ENCODE peak calls at places on chromosomes 7 and 10, in six cellular contexts. One of them, this sample, is unnamed. For H3K4me1, the result is how much of the 10 kb centered on the place peaks cover.

GRCh38 chr7:48177271-48177670 is 6.0 kb downstream of the ABCA13 start:
- DNase-seq in endothelial cell of umbilical vein: no peak
- DNase-seq in GM23338: no peak
- DNase-seq in PC-9: no peak
- DNase-seq in HepG2: no peak
- DNase-seq in astrocyte: no peak
- DNase-seq in this sample: no peak

GRCh38 chr10:118701529-118702323 is 53.0 kb downstream of the CACUL1 start:
- DNase-seq in endothelial cell of umbilical vein: no peak
- DNase-seq in GM23338: peak
- DNase-seq in PC-9: no peak
- DNase-seq in HepG2: no peak
- DNase-seq in astrocyte: peak
- DNase-seq in this sample: no peak

GRCh38 chr7:157524731-157525130 is 187.9 kb downstream of the DNAJB6 start:
- DNase-seq in endothelial cell of umbilical vein: no peak
- DNase-seq in GM23338: no peak
- DNase-seq in PC-9: no peak
- DNase-seq in HepG2: no peak
- DNase-seq in astrocyte: no peak
- DNase-seq in this sample: no peak

GRCh38 chr7:132907380-132907940 is 174.4 kb downstream of the CHCHD3 start:
- DNase-seq in endothelial cell of umbilical vein: no peak
- DNase-seq in GM23338: peak
- DNase-seq in PC-9: no peak
- DNase-seq in HepG2: no peak
- DNase-seq in astrocyte: no peak
- DNase-seq in this sample: no peak

GRCh38 chr10:103053659-103054581 is 135.8 kb downstream of the CNNM2 start:
- DNase-seq in endothelial cell of umbilical vein: peak
- DNase-seq in GM23338: peak
- DNase-seq in PC-9: no peak
- DNase-seq in HepG2: peak
- DNase-seq in astrocyte: peak
- DNase-seq in this sample: no peak

GRCh38 chr7:37921340-37921805 is 933 bp downstream of the EPDR1 start:
- DNase-seq in endothelial cell of umbilical vein: no peak
- DNase-seq in GM23338: peak
- DNase-seq in PC-9: no peak
- DNase-seq in HepG2: peak
- DNase-seq in astrocyte: peak
- DNase-seq in this sample: peak

GRCh38 chr7:253491-254336 is 36.3 kb upstream of the FOXL3 start:
- DNase-seq in endothelial cell of umbilical vein: no peak
- DNase-seq in GM23338: no peak
- DNase-seq in PC-9: no peak
- DNase-seq in HepG2: no peak
- DNase-seq in astrocyte: no peak
- DNase-seq in this sample: peak

GRCh38 chr7:111401516-111401915 is 160.8 kb downstream of the IMMP2L start:
- DNase-seq in endothelial cell of umbilical vein: no peak
- DNase-seq in GM23338: no peak
- DNase-seq in PC-9: no peak
- DNase-seq in HepG2: no peak
- DNase-seq in astrocyte: peak
- DNase-seq in this sample: no peak

GRCh38 chr10:110498087-110498981 is 627 bp downstream of the DUSP5 start:
- DNase-seq in endothelial cell of umbilical vein: peak
- DNase-seq in GM23338: peak
- DNase-seq in PC-9: peak
- DNase-seq in HepG2: no peak
- DNase-seq in astrocyte: peak
- DNase-seq in this sample: peak

GRCh38 chr7:126411032-126411820 is 841.5 kb downstream of the GRM8 start:
- DNase-seq in endothelial cell of umbilical vein: no peak
- DNase-seq in GM23338: no peak
- DNase-seq in PC-9: no peak
- DNase-seq in HepG2: no peak
- DNase-seq in astrocyte: no peak
- DNase-seq in this sample: no peak
- H3K4me1 ChIP-seq in endothelial cell of umbilical vein: under half
- H3K4me1 ChIP-seq in GM23338: under half
- H3K4me1 ChIP-seq in PC-9: under half
- H3K4me1 ChIP-seq in HepG2: under half
- H3K4me1 ChIP-seq in astrocyte: under half
- H3K4me1 ChIP-seq in this sample: under half

GRCh38 chr7:2106506-2106905 is 126.2 kb downstream of the MAD1L1 start:
- DNase-seq in endothelial cell of umbilical vein: no peak
- DNase-seq in GM23338: no peak
- DNase-seq in PC-9: no peak
- DNase-seq in HepG2: no peak
- DNase-seq in astrocyte: no peak
- DNase-seq in this sample: no peak

GRCh38 chr7:2106920-2107319 is 125.8 kb downstream of the MAD1L1 start:
- DNase-seq in endothelial cell of umbilical vein: peak
- DNase-seq in GM23338: no peak
- DNase-seq in PC-9: no peak
- DNase-seq in HepG2: no peak
- DNase-seq in astrocyte: peak
- DNase-seq in this sample: peak

GRCh38 chr7:2105280-2105679 is 127.5 kb downstream of the MAD1L1 start:
- DNase-seq in endothelial cell of umbilical vein: no peak
- DNase-seq in GM23338: no peak
- DNase-seq in PC-9: no peak
- DNase-seq in HepG2: no peak
- DNase-seq in astrocyte: no peak
- DNase-seq in this sample: no peak

GRCh38 chr7:2104716-2105115 is 128.0 kb downstream of the MAD1L1 start:
- DNase-seq in endothelial cell of umbilical vein: no peak
- DNase-seq in GM23338: no peak
- DNase-seq in PC-9: no peak
- DNase-seq in HepG2: no peak
- DNase-seq in astrocyte: no peak
- DNase-seq in this sample: no peak

DNA sequence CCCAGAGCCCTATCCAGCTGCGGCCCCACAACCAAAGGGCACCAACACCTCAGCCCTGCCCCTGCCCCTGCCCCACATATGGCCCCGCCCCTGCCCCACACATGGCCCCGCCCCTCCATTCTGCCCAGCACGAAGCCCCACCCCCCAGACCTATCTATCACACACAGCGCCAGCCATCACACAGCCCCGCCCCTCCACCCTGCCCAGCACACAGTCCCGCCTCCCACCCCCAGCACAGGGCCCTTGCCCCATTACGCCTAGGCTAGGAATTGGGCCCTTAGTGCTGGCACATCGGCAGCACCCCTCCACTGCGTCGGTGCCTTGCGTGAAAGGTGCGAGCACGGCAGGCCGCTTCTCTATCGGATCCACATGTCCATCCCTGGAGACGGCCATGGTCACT is 126.8 kb downstream of the MAD1L1 start:
- DNase-seq in endothelial cell of umbilical vein: no peak
- DNase-seq in GM23338: peak
- DNase-seq in PC-9: no peak
- DNase-seq in HepG2: no peak
- DNase-seq in astrocyte: no peak
- DNase-seq in this sample: no peak
- TF ChIP-seq CTCF in endothelial cell of umbilical vein: no peak
- TF ChIP-seq CTCF in GM23338: no peak
- TF ChIP-seq CTCF in PC-9: no peak
- TF ChIP-seq CTCF in HepG2: no peak
- TF ChIP-seq CTCF in astrocyte: no peak
- TF ChIP-seq CTCF in this sample: no peak

GRCh38 chr7:150631866-150632864 is at the start of gene GIMAP6:
- DNase-seq in endothelial cell of umbilical vein: peak
- DNase-seq in GM23338: no peak
- DNase-seq in PC-9: no peak
- DNase-seq in HepG2: no peak
- DNase-seq in astrocyte: no peak
- DNase-seq in this sample: peak
- H3K4me2 ChIP-seq in endothelial cell of umbilical vein: peak
- H3K4me2 ChIP-seq in GM23338: no peak
- H3K4me2 ChIP-seq in PC-9: no peak
- H3K4me2 ChIP-seq in HepG2: no peak
- H3K4me2 ChIP-seq in astrocyte: no peak
- H3K4me2 ChIP-seq in this sample: no peak

GRCh38 chr10:80167471-80167870 is 34.9 kb downstream of the PLAC9 start:
- DNase-seq in endothelial cell of umbilical vein: no peak
- DNase-seq in GM23338: no peak
- DNase-seq in PC-9: no peak
- DNase-seq in HepG2: no peak
- DNase-seq in astrocyte: no peak
- DNase-seq in this sample: no peak

GRCh38 chr10:80168679-80169380 is 36.3 kb downstream of the PLAC9 start:
- DNase-seq in endothelial cell of umbilical vein: no peak
- DNase-seq in GM23338: peak
- DNase-seq in PC-9: no peak
- DNase-seq in HepG2: no peak
- DNase-seq in astrocyte: no peak
- DNase-seq in this sample: no peak

GRCh38 chr10:80166581-80167470 is 34.3 kb downstream of the PLAC9 start:
- DNase-seq in endothelial cell of umbilical vein: no peak
- DNase-seq in GM23338: no peak
- DNase-seq in PC-9: no peak
- DNase-seq in HepG2: no peak
- DNase-seq in astrocyte: no peak
- DNase-seq in this sample: no peak

GRCh38 chr10:80170026-80170425 is 35.3 kb downstream of the ANXA11 start:
- DNase-seq in endothelial cell of umbilical vein: no peak
- DNase-seq in GM23338: no peak
- DNase-seq in PC-9: no peak
- DNase-seq in HepG2: no peak
- DNase-seq in astrocyte: no peak
- DNase-seq in this sample: no peak

GRCh38 chr10:80168111-80168511 is 35.6 kb downstream of the PLAC9 start:
- DNase-seq in endothelial cell of umbilical vein: no peak
- DNase-seq in GM23338: no peak
- DNase-seq in PC-9: no peak
- DNase-seq in HepG2: no peak
- DNase-seq in astrocyte: no peak
- DNase-seq in this sample: no peak
- H3K4me1 ChIP-seq in endothelial cell of umbilical vein: under half
- H3K4me1 ChIP-seq in GM23338: under half
- H3K4me1 ChIP-seq in PC-9: half or more
- H3K4me1 ChIP-seq in HepG2: under half
- H3K4me1 ChIP-seq in astrocyte: under half
- H3K4me1 ChIP-seq in this sample: under half

GRCh38 chr10:35224045-35224740 is 97.5 kb downstream of the CREM start:
- DNase-seq in endothelial cell of umbilical vein: no peak
- DNase-seq in GM23338: peak
- DNase-seq in PC-9: no peak
- DNase-seq in HepG2: no peak
- DNase-seq in astrocyte: no peak
- DNase-seq in this sample: no peak

GRCh38 chr10:35225204-35225603 is 98.6 kb downstream of the CREM start:
- DNase-seq in endothelial cell of umbilical vein: peak
- DNase-seq in GM23338: no peak
- DNase-seq in PC-9: no peak
- DNase-seq in HepG2: no peak
- DNase-seq in astrocyte: no peak
- DNase-seq in this sample: no peak

GRCh38 chr10:35231646-35232045 is 104.7 kb upstream of the CCNY start:
- DNase-seq in endothelial cell of umbilical vein: no peak
- DNase-seq in GM23338: no peak
- DNase-seq in PC-9: no peak
- DNase-seq in HepG2: no peak
- DNase-seq in astrocyte: no peak
- DNase-seq in this sample: no peak

GRCh38 chr10:35226507-35226906 is 99.9 kb downstream of the CREM start:
- DNase-seq in endothelial cell of umbilical vein: no peak
- DNase-seq in GM23338: no peak
- DNase-seq in PC-9: no peak
- DNase-seq in HepG2: no peak
- DNase-seq in astrocyte: no peak
- DNase-seq in this sample: no peak

DNA sequence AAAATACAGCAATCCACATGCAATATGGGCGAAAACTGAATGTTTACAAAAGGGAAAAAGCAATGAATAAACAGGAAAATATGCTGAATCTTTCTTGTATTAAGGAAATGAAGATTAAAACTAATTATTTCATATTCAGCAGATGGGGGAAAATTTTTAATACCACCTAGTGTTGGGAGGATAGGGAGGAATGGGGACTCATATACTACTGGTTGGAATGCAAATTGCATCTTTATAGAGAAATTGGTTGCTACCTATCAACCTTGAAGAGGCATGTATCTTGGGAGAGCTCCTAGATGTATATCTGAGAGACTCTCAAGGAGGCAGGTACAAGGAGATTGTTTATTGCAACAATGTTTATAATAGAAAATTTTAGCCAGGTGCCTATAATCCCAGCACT is 101.4 kb downstream of the CREM start:
- DNase-seq in endothelial cell of umbilical vein: no peak
- DNase-seq in GM23338: peak
- DNase-seq in PC-9: no peak
- DNase-seq in HepG2: no peak
- DNase-seq in astrocyte: no peak
- DNase-seq in this sample: no peak
- TF ChIP-seq CTCF in endothelial cell of umbilical vein: no peak
- TF ChIP-seq CTCF in GM23338: no peak
- TF ChIP-seq CTCF in PC-9: peak
- TF ChIP-seq CTCF in HepG2: no peak
- TF ChIP-seq CTCF in astrocyte: peak
- TF ChIP-seq CTCF in this sample: peak

This sample was measured in osteoblast.